ENCODE peak calls at places on chromosome 2, in four cellular contexts. V is cardiac muscle cell, B is OCI-LY7, H is endothelial cell of umbilical vein. I is an unnamed sample. For H3K36me3, the result is how much of the 10 kb centered on the place peaks cover.

GRCh38 chr2:3789246-3789645 is 85.9 kb downstream of the DCDC2C start:
- DNase-seq in B (no peak), V (no peak), H (no peak), I (no peak)

GRCh38 chr2:120034027-120034426 is 21.1 kb downstream of the EPB41L5 start:
- DNase-seq in H (no peak), V (no peak), B (no peak), I (no peak)

GRCh38 chr2:179770029-179770428 is 91.4 kb downstream of the ZNF385B start:
- DNase-seq in H (no peak), V (no peak), B (no peak), I (no peak)

GRCh38 chr2:219402665-219403515 is 15.2 kb upstream of the DNPEP start:
- DNase-seq in B (peak), H (peak), V (peak), I (peak)

GRCh38 chr2:236166157-236166780 is 1.9 kb downstream of the GBX2 start:
- DNase-seq in V (no peak), B (no peak), H (no peak), I (no peak)

GRCh38 chr2:164009801-164010337 is 274.1 kb upstream of the FIGN start:
- DNase-seq in H (no peak), V (no peak), B (no peak), I (no peak)

GRCh38 chr2:27369471-27370025 is 590 bp downstream of the EIF2B4 start:
- DNase-seq in V (peak), H (no peak), B (no peak), I (no peak)

GRCh38 chr2:134052173-134052572 is 201.7 kb upstream of the MGAT5 start:
- DNase-seq in H (no peak), V (no peak), B (no peak), I (no peak)

GRCh38 chr2:36352711-36353110 is 2.9 kb upstream of the CRIM1 start:
- DNase-seq in V (peak), B (peak), H (peak), I (no peak)

GRCh38 chr2:42128731-42129486 is 40.2 kb upstream of the EML4 start:
- DNase-seq in V (peak), B (peak), H (peak), I (no peak)

GRCh38 chr2:48085888-48086287 is 179.6 kb upstream of the FBXO11 start:
- DNase-seq in V (no peak), B (no peak), H (no peak), I (no peak)

GRCh38 chr2:27954771-27955384 is 64.3 kb downstream of the BABAM2 start:
- DNase-seq in V (peak), H (peak), B (peak), I (peak)

GRCh38 chr2:146666336-146666735 is 1178.5 kb upstream of the ACVR2A start:
- DNase-seq in H (peak), B (no peak), V (peak), I (no peak)

DNA sequence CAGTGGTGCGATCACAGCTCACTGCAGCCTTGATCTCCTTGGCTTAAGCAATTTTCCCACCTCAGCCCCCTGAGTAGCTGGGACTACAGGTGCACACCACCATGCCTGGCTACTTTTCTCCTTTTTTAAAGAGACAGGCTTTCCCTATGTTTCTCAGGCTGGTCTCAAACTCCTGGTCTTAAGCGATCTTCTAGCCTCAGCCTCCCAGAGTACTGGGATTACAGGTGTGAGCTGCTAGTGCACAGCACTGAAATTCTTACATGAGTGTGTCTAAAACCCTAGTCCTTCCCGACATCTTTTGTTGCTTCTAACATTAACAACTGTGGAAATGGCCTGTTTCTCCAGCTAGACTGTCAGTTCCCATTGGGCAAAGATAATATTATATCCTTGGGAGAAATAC is 2.9 kb downstream of the UGP2 start:
- DNase-seq in V (no peak), B (no peak), H (no peak), I (no peak)
- H3K4me3 ChIP-seq in V (peak), B (no peak), H (no peak), I (no peak)

GRCh38 chr2:165420231-165420630 is 49.3 kb upstream of the CSRNP3 start:
- DNase-seq in H (no peak), B (no peak), V (no peak), I (no peak)

GRCh38 chr2:165414187-165414586 is 55.3 kb upstream of the CSRNP3 start:
- DNase-seq in H (no peak), V (no peak), B (no peak), I (no peak)

GRCh38 chr2:165417009-165417408 is 52.5 kb upstream of the CSRNP3 start:
- DNase-seq in H (no peak), V (no peak), B (no peak), I (no peak)
- TF ChIP-seq CTCF in H (no peak), V (no peak), B (peak), I (no peak)

DNA sequence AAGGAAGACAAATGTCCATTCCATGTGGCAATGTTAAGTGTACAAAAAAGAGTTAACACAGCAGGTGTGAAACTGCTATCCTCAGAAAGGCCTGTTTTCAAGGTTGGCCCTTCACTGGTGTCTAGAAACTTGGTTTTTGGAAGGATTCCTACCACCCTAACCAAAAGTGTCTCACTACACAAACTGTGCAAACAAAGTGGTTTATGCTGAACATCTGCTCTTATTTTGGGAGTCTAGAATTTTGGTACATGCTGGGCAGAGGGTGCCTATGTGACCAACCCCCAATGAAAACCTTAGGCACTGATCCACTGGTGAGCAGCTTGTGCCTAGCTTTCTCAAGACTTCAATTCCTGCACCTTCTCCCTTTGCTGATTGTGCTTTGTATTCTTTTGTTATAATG is 14.3 kb downstream of the GFPT1 start:
- DNase-seq in B (no peak), V (no peak), H (no peak), I (no peak)
- H3K36me3 ChIP-seq in B (half or more), V (under half), H (under half), I (under half)

DNA sequence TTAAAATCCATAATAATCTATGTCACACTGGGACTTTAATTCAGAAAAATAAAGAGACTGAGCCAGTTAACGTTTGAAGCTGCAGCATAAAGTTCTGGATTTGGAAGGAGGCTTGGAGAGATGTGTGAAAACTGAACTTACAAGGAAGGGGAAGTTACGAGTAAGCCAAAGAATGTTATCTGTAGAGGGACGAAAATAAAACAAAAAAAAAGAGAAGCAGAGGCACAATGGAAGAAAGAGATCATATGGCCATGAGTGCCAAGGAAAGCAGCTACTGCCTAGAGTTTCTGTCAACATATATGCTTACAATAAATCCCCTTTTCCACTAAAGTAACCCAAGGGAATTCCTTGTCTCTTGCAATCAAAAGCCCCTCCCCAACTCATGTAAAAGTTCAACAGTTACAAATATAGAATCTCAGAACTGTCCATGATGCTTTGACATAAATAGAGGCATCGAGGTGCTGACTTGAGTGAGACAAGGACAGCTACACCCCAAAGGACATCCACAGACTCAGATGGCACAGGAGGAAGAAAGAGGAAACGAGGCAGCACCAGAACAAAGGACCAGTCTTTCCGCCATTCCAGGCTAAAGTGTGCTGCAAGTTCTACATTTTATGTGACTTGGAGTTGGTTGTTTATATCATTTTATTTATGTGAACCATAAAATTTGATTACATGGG is 16.1 kb upstream of the ARL5A start:
- DNase-seq in H (peak), V (peak), B (no peak), I (no peak)
- H3K4me3 ChIP-seq in H (no peak), V (no peak), B (no peak), I (no peak)

GRCh38 chr2:118732432-118732831 is 115.0 kb downstream of the EN1 start:
- DNase-seq in H (no peak), V (no peak), B (no peak), I (no peak)
- TF ChIP-seq CTCF in H (no peak), V (no peak), B (no peak), I (no peak)

GRCh38 chr2:144475044-144475443 is 44.9 kb downstream of the ZEB2 start:
- DNase-seq in B (no peak), H (no peak), V (no peak), I (no peak)
- H3K36me3 ChIP-seq in B (under half), H (under half), V (under half), I (under half)

I was measured in BE2C.